ENCODE peak calls at places on chromosomes 6 and 20, in four cellular contexts. G is WTC11, S is K562, D is A549. A is an unnamed sample.

GRCh38 chr6:4961322-4962168 is 42.3 kb downstream of the RPP40 start:
- DNase-seq in G (no peak), S (no peak), D (no peak), A (no peak)

GRCh38 chr20:10632681-10633509 is 40.9 kb downstream of the JAG1 start:
- DNase-seq in G (no peak), S (no peak), D (no peak), A (no peak)

GRCh38 chr20:19401096-19401495 is 188.7 kb downstream of the SLC24A3 start:
- DNase-seq in G (no peak), S (no peak), D (no peak), A (no peak)

GRCh38 chr6:26125015-26125690 is 37.9 kb downstream of the HFE start:
- DNase-seq in G (no peak), S (peak; percentile 46), D (peak; percentile 12), A (no peak)

GRCh38 chr6:56259682-56260081 is 12.3 kb upstream of the COL21A1 start:
- DNase-seq in G (no peak), S (no peak), D (no peak), A (no peak)

GRCh38 chr6:122709922-122710512 is 69.5 kb upstream of the FABP7 start:
- DNase-seq in G (no peak), S (peak; percentile 41), D (no peak), A (no peak)

GRCh38 chr6:29516108-29516507 is 28.4 kb upstream of the MAS1L start:
- DNase-seq in G (no peak), S (no peak), D (peak; percentile 5), A (no peak)

GRCh38 chr6:1437553-1438406 is 48.4 kb downstream of the FOXF2 start:
- DNase-seq in G (no peak), S (no peak), D (no peak), A (no peak)

GRCh38 chr6:170207586-170207985 is 83.3 kb downstream of the DLL1 start:
- DNase-seq in G (no peak), S (no peak), D (no peak), A (no peak)

GRCh38 chr6:121971886-121972285 is 427.6 kb upstream of the HSF2 start:
- DNase-seq in G (no peak), S (no peak), D (no peak), A (no peak)

GRCh38 chr6:15131234-15132195 is 114.4 kb upstream of the JARID2 start:
- DNase-seq in G (no peak), S (no peak), D (no peak), A (no peak)

GRCh38 chr6:15855311-15855710 is 192.5 kb upstream of the DTNBP1 start:
- DNase-seq in G (peak; percentile 19), S (no peak), D (no peak), A (no peak)

GRCh38 chr20:62969179-62969760 is 16.8 kb downstream of the SLC17A9 start:
- DNase-seq in G (no peak), S (no peak), D (no peak), A (no peak)

GRCh38 chr6:169964440-169965212 is 213.2 kb downstream of the ERMARD start:
- DNase-seq in G (no peak), S (no peak), D (no peak), A (no peak)

GRCh38 chr6:41692080-41692675 is 43.2 kb downstream of the TFEB start:
- DNase-seq in G (no peak), S (no peak), D (no peak), A (no peak)

GRCh38 chr20:3909952-3910366 is 20.8 kb downstream of the PANK2 start:
- DNase-seq in G (no peak), S (peak; percentile 89), D (no peak), A (no peak)

GRCh38 chr6:56954389-56955170 is at the start of gene BEND6:
- DNase-seq in G (peak; percentile 67), S (peak; percentile 90), D (peak; percentile 72), A (peak; percentile 28)

GRCh38 chr6:117548797-117549301 is 53.5 kb downstream of the GOPC start:
- DNase-seq in G (no peak), S (no peak), D (peak; percentile 39), A (peak; percentile 77)

GRCh38 chr20:63022501-63022900 is 15.7 kb upstream of the BHLHE23 start:
- DNase-seq in G (peak; percentile 10), S (no peak), D (no peak), A (no peak)

GRCh38 chr6:138691595-138692057 is 81.9 kb upstream of the CCDC28A start:
- DNase-seq in G (no peak), S (no peak), D (peak; percentile 9), A (peak; percentile 45)

GRCh38 chr6:37731888-37732287 is 34.2 kb upstream of the MDGA1 start:
- DNase-seq in G (peak; percentile 31), S (peak; percentile 82), D (peak; percentile 19), A (no peak)

GRCh38 chr6:1780468-1780867 is 170.8 kb downstream of the FOXC1 start:
- DNase-seq in G (no peak), S (no peak), D (no peak), A (no peak)

GRCh38 chr20:62606551-62607201 is 35.6 kb upstream of the SLCO4A1 start:
- DNase-seq in G (peak; percentile 45), S (no peak), D (no peak), A (no peak)

GRCh38 chr6:160130729-160131484 is 9.3 kb downstream of the SLC22A1 start:
- DNase-seq in G (no peak), S (no peak), D (no peak), A (no peak)

GRCh38 chr20:56443654-56444540 is 24.5 kb upstream of the RTF2 start:
- DNase-seq in G (no peak), S (no peak), D (no peak), A (peak; percentile 29)

GRCh38 chr6:43668151-43669028 is 19.2 kb downstream of the MRPS18A start:
- DNase-seq in G (peak; percentile 70), S (peak; percentile 76), D (peak; percentile 63), A (peak; percentile 76)

GRCh38 chr20:35978041-35978513 is 9.7 kb downstream of the CNBD2 start:
- DNase-seq in G (no peak), S (peak; percentile 30), D (no peak), A (no peak)

GRCh38 chr20:42082611-42083010 is 464.4 kb upstream of the CHD6 start:
- DNase-seq in G (no peak), S (peak; percentile 63), D (no peak), A (no peak)

GRCh38 chr6:90374201-90374600 is 77.6 kb upstream of the BACH2 start:
- DNase-seq in G (no peak), S (no peak), D (no peak), A (no peak)

GRCh38 chr20:60101201-60101893 is 143.1 kb downstream of the CDH26 start:
- DNase-seq in G (no peak), S (no peak), D (no peak), A (no peak)

GRCh38 chr6:107075951-107076381 is 39.3 kb downstream of the BEND3 start:
- DNase-seq in G (no peak), S (no peak), D (peak; percentile 7), A (no peak)

GRCh38 chr6:118464620-118465019 is 83.5 kb upstream of the PLN start:
- DNase-seq in G (no peak), S (no peak), D (no peak), A (no peak)

GRCh38 chr6:135280375-135281136 is 99.4 kb downstream of the MYB start:
- DNase-seq in G (no peak), S (peak; percentile 62), D (no peak), A (no peak)

GRCh38 chr6:109073344-109074235 is 21.1 kb downstream of the SESN1 start:
- DNase-seq in G (no peak), S (peak; percentile 77), D (peak; percentile 45), A (peak; percentile 67)

GRCh38 chr20:58450259-58450658 is 61.2 kb downstream of the VAPB start:
- DNase-seq in G (no peak), S (no peak), D (no peak), A (no peak)

GRCh38 chr6:143441680-143442359 is 8.7 kb downstream of the ADAT2 start:
- DNase-seq in G (no peak), S (peak; percentile 10), D (no peak), A (no peak)
- TF ChIP-seq HMGXB4 in G (no peak), S (no peak), D (no peak), A (no peak)

DNA sequence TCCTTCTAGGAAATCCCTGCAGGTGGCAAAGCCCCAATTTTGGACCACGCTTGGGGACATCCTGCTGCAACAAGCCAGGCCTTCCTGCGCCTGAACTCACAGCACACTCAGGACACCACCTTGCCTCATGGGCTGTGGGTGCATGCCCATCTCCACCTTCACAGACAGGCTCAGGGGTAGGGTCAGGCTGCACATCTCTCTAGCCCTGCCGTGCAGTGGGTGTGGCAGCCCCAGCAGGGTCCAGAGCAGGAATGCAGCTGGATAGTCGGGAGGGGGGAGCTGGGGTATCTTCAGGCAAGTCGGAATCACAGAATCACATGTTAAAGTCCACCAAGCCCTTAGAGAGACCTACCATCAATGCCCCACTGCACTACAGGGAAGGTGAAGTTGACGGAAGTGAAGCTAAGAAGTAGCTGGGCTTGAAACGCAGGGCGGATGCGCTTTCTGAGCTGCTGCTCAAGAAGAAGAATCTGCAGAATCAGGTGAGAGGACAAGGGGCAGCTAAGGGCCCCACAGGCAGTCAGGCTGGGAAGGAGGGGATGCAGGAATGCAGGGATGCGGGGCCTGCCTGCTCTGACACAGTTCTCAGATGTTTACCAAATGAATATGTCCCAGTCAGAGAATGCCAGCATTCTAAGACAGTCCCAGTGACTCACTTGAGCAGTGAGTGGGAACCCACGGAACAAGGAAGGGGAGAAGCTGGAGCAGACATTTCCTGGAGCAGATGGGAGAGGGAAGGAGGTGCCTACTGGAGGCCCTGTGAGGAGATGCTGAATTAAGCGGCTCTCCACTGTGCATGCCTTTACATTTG is 11.3 kb downstream of the SERPINB6 start:
- DNase-seq in G (peak; percentile 46), S (no peak), D (peak; percentile 38), A (no peak)
- TF ChIP-seq HMGXB4 in G (no peak), S (no peak), D (no peak), A (no peak)

GRCh38 chr6:28474441-28475219 is 31.3 kb upstream of the ZSCAN23 start:
- DNase-seq in G (no peak), S (peak; percentile 93), D (peak; percentile 86), A (peak; percentile 85)
- TF ChIP-seq HMGXB4 in G (peak; percentile 30), S (peak; percentile 72), D (peak; percentile 81), A (peak; percentile 90)

GRCh38 chr6:97406633-97407032 is 123.6 kb upstream of the MMS22L start:
- DNase-seq in G (no peak), S (no peak), D (no peak), A (no peak)

GRCh38 chr6:97405818-97406409 is 122.9 kb upstream of the MMS22L start:
- DNase-seq in G (no peak), S (no peak), D (no peak), A (no peak)

GRCh38 chr6:97399208-97399607 is 116.2 kb upstream of the MMS22L start:
- DNase-seq in G (no peak), S (no peak), D (no peak), A (no peak)

GRCh38 chr6:97396880-97397279 is 113.9 kb upstream of the MMS22L start:
- DNase-seq in G (no peak), S (no peak), D (no peak), A (no peak)

DNA sequence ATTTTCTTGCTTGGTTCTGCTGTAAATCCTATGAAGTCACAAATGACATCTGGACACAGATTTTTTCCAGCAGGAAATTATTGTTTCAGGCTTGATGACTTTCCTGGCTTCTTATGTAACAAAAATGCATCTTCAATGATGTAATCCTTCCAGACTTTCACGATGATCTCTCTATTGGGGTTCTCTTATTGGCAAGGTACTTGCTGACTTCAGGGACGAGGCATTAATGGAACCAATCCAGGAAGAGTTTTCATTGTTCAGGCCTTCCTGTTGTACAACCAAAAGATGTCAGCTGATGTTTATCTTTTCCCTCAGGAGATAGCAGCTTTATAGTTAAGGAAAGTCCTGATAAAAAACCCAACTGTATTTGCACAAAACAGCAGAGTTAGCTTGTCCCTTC is 118.5 kb upstream of the MMS22L start:
- DNase-seq in G (no peak), S (no peak), D (no peak), A (no peak)
- TF ChIP-seq HMGXB4 in G (no peak), S (no peak), D (no peak), A (no peak)